ENCODE peak calls at places on chromosomes 13 and 19, in four cellular contexts. I is HCT116, U is HepG2, A is SK-N-SH. P is an unnamed sample.

GRCh38 chr13:24923305-24923640 is 159.3 kb downstream of the RNF17 start:
- DNase-seq in I (no peak), U (no peak), A (peak), P (no peak)

GRCh38 chr13:44425041-44425814 is 51.6 kb downstream of the SERP2 start:
- DNase-seq in I (no peak), U (no peak), A (peak), P (no peak)

GRCh38 chr19:53463263-53463662 is 4.3 kb upstream of the ZNF813 start:
- DNase-seq in I (no peak), U (no peak), A (peak), P (no peak)

GRCh38 chr19:37855098-37855497 is 51.3 kb downstream of the WDR87 start:
- DNase-seq in I (no peak), U (no peak), A (peak), P (peak)

GRCh38 chr13:42617262-42617661 is 43.3 kb downstream of the TNFSF11 start:
- DNase-seq in I (no peak), U (no peak), A (no peak), P (no peak)

GRCh38 chr19:40717880-40718773 is 1.2 kb downstream of the ITPKC start:
- DNase-seq in I (no peak), U (peak), A (no peak), P (no peak)

GRCh38 chr19:24046550-24046949 is 40.4 kb upstream of the ZNF254 start:
- DNase-seq in I (no peak), U (no peak), A (no peak), P (no peak)

GRCh38 chr13:48009298-48009697 is 8.2 kb upstream of the SUCLA2 start:
- DNase-seq in I (no peak), U (peak), A (no peak), P (no peak)

GRCh38 chr13:90201676-90202425 is 1145.6 kb upstream of the MIR17HG start:
- DNase-seq in I (no peak), U (no peak), A (no peak), P (no peak)

DNA sequence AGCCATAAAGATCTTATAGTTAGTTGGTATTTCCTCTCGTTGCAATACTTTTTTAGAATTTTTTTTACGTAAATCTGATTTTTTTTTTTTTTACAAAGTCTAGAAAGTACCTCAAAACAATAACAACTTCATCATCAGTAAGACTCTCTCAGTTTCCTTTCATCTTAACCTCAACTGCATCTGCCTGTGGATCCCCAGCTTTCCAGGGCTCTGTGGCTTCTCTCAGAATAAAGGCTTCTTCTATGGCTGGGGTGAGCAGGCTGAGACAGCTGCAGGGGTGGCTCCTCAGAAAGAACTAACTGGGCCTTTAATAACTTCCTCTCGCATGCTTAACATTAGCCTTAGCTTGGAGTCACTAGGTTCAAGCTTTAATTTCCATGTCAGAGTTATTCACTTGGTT is 4.2 kb downstream of the ZNF506 start:
- DNase-seq in I (no peak), U (no peak), A (no peak), P (no peak)
- TF ChIP-seq YY1 in I (no peak), U (no peak), A (no peak), P (no peak)

GRCh38 chr19:11102944-11103343 is 13.7 kb downstream of the LDLR start:
- DNase-seq in I (no peak), U (no peak), A (no peak), P (no peak)

GRCh38 chr19:11101057-11101456 is 11.8 kb downstream of the LDLR start:
- DNase-seq in I (no peak), U (no peak), A (no peak), P (no peak)

GRCh38 chr19:11098861-11099260 is 9.6 kb downstream of the LDLR start:
- DNase-seq in I (no peak), U (no peak), A (no peak), P (no peak)

GRCh38 chr19:11098327-11098726 is 9.1 kb downstream of the LDLR start:
- DNase-seq in I (no peak), U (no peak), A (no peak), P (no peak)

DNA sequence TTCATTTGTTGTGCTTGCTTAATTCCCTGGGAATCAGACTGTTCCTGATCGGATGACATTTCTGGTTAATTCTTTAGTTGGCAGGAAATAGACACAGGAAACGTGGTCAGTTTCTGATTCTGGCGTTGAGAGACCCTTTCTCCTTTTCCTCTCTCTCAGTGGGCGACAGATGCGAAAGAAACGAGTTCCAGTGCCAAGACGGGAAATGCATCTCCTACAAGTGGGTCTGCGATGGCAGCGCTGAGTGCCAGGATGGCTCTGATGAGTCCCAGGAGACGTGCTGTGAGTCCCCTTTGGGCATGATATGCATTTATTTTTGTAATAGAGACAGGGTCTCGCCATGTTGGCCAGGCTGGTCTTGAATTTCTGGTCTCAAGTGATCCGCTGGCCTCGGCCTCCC is 10.8 kb downstream of the LDLR start:
- DNase-seq in I (no peak), U (no peak), A (no peak), P (no peak)
- TF ChIP-seq YY1 in I (no peak), U (no peak), A (no peak), P (no peak)

DNA sequence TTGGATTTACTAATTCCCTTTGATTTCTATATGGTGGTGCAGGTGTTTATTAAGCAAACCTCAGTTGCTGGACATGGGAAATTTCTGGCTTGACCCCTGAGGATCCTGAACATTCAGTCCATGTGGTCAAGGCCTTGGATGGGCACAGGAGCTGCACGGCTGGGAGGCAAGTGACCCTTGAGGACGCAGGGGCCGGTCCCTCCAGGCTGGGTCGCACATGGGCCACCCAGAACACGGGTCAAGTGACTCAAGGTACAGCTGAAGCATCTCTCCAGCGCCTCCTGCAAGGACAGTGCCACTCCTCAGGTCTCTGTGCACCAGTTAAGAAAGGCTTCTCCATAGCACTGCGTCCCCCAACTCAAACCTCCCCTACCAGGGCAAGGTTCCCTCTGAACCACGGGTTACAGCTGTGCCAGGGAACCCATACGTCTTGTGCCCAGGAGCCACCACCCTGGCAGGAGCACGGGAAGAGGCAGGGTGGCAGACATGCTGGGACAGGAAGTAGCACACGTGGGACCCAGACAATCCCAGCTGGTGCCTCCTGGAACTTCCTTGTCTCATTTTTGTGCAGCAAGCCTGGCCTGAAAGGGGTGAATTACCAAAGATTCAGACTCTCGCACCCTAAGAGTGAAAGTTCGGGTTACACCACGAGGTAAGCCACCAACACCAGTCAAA is 93.1 kb downstream of the SPACA7 start:
- DNase-seq in I (no peak), U (no peak), A (no peak), P (no peak)
- TF ChIP-seq YY1 in I (no peak), U (no peak), A (no peak), P (no peak)

DNA sequence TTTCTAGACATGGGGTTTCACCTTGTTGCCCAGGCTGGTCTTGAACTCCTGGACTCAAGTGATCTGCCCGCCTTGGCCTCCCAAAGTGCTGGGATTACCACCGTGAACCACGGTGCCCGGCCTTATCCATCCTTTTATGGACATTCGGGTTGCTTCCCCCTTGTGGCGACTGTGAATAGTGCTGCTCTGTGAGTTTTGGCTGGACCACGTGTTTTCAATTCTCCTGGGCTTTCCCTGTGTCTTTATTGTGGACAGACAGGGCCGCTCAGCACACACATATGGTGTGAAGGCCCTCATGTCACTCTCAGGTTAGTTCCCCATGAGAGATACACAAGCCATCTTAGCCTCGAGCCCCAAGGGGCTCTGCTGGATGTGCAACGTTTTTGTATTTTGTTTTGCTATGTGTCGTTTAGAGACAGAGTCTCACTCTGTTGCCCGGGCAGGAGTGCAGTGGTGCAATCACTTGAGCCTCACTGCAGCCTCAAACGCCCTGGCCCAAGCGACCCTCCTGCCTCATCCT is 40.5 kb downstream of the MAU2 start:
- DNase-seq in I (peak), U (peak), A (peak), P (peak)
- TF ChIP-seq YY1 in I (no peak), U (no peak), A (no peak), P (no peak)

GRCh38 chr19:1680976-1681375 is 28.6 kb upstream of the TCF3 start:
- DNase-seq in I (no peak), U (no peak), A (peak), P (no peak)
- TF ChIP-seq YY1 in I (no peak), U (no peak), A (no peak), P (no peak)

GRCh38 chr13:32141462-32141861 is 109.9 kb downstream of the FRY start:
- DNase-seq in I (no peak), U (no peak), A (no peak), P (no peak)

GRCh38 chr13:32140109-32140508 is 108.5 kb downstream of the FRY start:
- DNase-seq in I (no peak), U (peak), A (no peak), P (no peak)

GRCh38 chr13:32142115-32142514 is 110.5 kb downstream of the FRY start:
- DNase-seq in I (no peak), U (no peak), A (no peak), P (no peak)

GRCh38 chr13:32139251-32139650 is 107.7 kb downstream of the FRY start:
- DNase-seq in I (no peak), U (peak), A (no peak), P (no peak)

DNA sequence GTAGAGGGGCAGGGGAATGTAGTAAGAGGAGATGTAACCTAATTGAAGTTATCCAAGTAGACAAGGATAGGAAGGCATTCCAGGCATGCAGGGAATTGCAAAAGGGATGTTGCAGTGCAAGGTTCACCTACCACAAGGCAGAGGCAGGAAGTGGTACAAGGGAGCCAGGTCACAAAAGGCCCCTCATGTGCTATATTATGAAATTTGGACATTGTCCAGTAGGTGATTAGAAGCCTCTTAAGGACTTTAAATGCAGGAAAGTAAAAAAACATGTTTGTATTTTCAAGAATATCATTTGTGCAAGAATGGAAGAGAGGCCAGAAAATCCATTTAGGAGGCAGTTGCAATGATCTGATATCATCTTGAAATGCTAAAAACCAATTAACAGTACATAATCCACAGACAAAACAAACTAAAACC is 111.4 kb downstream of the FRY start:
- DNase-seq in I (no peak), U (peak), A (peak), P (peak)
- TF ChIP-seq YY1 in I (no peak), U (no peak), A (no peak), P (no peak)

DNA sequence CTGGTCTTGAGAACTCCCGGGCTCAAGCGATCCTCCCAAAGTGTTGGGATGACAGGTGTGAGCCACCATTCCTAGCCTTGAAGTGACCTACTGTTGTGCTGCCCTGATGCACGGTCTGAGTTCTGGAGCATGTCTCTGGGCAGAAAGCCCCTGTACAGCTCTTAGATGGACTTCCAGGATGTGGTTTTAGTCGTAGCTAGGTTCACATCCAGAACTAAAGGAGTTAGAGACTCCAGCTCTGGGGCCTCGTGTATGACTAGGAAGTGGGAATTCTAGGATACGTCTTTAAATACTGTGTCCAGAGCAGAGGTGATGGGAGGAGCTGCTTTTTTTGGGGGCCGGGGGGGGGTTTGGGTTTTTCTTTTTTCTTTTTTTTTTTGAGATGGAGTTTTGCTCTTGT is 12.2 kb downstream of the UPF1 start:
- DNase-seq in I (no peak), U (no peak), A (no peak), P (no peak)
- TF ChIP-seq YY1 in I (no peak), U (no peak), A (no peak), P (no peak)

DNA sequence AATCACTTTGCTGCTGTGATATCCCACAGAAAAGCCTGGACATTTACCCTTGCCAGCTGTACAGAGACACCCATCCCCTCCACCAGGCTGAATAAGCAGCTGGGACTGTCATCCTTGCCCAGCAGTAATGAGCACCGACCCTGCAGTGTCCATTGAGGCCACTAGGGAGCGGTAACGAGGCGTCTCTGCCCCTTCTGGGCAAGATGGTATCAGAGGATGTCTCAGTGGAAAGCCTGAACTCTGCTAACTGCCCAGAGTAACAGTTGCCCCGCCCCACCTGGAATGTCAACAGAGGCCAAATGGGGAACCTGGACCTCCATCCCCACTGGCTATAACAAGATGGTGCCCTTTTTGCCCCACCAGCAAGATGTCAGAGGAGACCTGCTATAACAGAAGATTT is 22.8 kb upstream of the CEACAM20 start:
- DNase-seq in I (peak), U (peak), A (peak), P (peak)
- TF ChIP-seq YY1 in I (no peak), U (no peak), A (no peak), P (no peak)

DNA sequence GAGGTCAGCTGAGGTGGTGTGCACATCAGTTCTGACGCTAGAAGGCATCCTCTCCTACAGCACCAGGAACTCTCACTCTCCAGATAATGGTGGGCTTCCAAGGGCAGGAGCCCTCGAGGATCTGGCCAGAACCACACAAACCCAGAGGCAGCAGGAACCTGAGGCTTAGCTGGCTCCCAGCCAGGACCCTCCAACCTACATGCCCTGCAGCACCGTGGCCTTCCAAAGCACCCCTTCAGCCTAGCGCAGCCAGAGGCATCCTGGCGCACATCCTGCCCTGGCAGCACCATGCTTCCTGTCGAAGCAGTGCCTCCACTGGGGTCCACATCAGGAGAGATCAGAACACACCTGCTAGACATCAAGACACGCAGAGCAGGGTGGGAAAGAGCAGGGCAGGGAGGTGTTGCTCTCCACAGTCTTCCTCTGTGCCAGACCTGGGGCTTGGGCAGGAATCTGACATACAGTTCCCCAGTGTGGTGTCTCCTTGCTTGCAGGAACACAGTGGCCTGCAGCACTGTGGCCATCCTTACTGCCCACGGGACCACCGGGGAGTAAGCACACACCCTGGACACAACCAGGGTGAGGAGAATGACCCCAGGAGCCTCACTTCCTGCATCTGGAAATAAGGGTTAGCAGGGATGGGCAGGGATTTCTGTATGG is 21.7 kb downstream of the TUBA3C start:
- DNase-seq in I (no peak), U (no peak), A (no peak), P (no peak)
- TF ChIP-seq YY1 in I (no peak), U (no peak), A (no peak), P (no peak)

DNA sequence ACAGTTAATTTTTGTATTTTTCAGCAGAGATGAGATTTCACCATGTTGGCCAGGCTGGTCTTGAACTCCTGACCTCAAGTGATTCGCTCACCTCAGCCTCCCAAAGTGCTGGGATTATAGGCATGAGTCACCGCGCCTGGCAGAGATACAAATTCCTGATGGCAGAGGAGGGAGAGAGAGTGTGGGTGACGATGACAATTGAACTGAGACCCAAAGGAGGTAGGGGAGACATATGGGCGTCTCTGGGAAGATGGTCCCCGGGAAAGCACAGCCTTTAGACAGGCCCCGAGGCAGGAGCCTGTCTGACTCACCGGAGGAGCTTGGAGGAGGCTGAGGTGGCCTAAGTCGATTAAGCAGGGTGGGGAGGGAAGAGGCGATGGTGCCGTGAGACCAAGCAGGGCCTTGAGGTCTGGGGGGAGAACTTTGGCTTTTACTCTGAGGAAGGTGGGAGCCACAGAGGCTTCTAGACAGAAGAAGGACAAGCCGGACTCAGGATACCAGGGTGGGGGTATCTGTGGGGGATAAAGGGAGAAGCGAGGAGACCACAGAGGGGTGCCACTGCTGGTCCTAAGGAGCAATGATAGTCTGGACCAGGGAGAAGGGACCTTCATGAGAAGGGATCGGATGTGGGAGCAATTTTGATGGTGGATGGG is 38.2 kb downstream of the ARRDC2 start:
- DNase-seq in I (peak), U (peak), A (no peak), P (no peak)
- TF ChIP-seq YY1 in I (no peak), U (no peak), A (no peak), P (no peak)